ENCODE peak calls at places on chromosomes 7 and 10, in ten cellular contexts. One of them, this sample, is unnamed.

GRCh38 chr10:51471271-51471670 is 228.1 kb downstream of the CSTF2T start:
- DNase-seq in H1: no peak
- DNase-seq in HepG2: no peak
- DNase-seq in body of pancreas: no peak
- DNase-seq in adrenal gland: no peak
- DNase-seq in IMR-90: no peak
- DNase-seq in ovary: no peak
- DNase-seq in spleen: no peak
- DNase-seq in A549: no peak
- DNase-seq in heart left ventricle: no peak
- DNase-seq in this sample: no peak

GRCh38 chr10:61963669-61964058 is 62.2 kb downstream of the ARID5B start:
- DNase-seq in H1: no peak
- DNase-seq in HepG2: no peak
- DNase-seq in body of pancreas: no peak
- DNase-seq in adrenal gland: no peak
- DNase-seq in IMR-90: no peak
- DNase-seq in ovary: no peak
- DNase-seq in spleen: no peak
- DNase-seq in A549: no peak
- DNase-seq in heart left ventricle: no peak
- DNase-seq in this sample: no peak

GRCh38 chr7:40986351-40986873 is 716.5 kb downstream of the INHBA start:
- DNase-seq in H1: no peak
- DNase-seq in HepG2: no peak
- DNase-seq in body of pancreas: no peak
- DNase-seq in adrenal gland: no peak
- DNase-seq in IMR-90: peak; percentile 98
- DNase-seq in ovary: no peak
- DNase-seq in spleen: no peak
- DNase-seq in A549: peak; percentile 35
- DNase-seq in heart left ventricle: no peak
- DNase-seq in this sample: no peak

GRCh38 chr10:12749760-12750478 is 251.6 kb downstream of the CCDC3 start:
- DNase-seq in H1: no peak
- DNase-seq in HepG2: no peak
- DNase-seq in body of pancreas: no peak
- DNase-seq in adrenal gland: no peak
- DNase-seq in IMR-90: no peak
- DNase-seq in ovary: no peak
- DNase-seq in spleen: no peak
- DNase-seq in A549: no peak
- DNase-seq in heart left ventricle: no peak
- DNase-seq in this sample: no peak

GRCh38 chr7:111803015-111803758 is 240.9 kb upstream of the IMMP2L start:
- DNase-seq in H1: no peak
- DNase-seq in HepG2: peak; percentile 45
- DNase-seq in body of pancreas: no peak
- DNase-seq in adrenal gland: no peak
- DNase-seq in IMR-90: peak; percentile 32
- DNase-seq in ovary: no peak
- DNase-seq in spleen: no peak
- DNase-seq in A549: no peak
- DNase-seq in heart left ventricle: no peak
- DNase-seq in this sample: no peak

GRCh38 chr7:41501016-41501415 is 201.9 kb downstream of the INHBA start:
- DNase-seq in H1: no peak
- DNase-seq in HepG2: no peak
- DNase-seq in body of pancreas: no peak
- DNase-seq in adrenal gland: no peak
- DNase-seq in IMR-90: no peak
- DNase-seq in ovary: no peak
- DNase-seq in spleen: no peak
- DNase-seq in A549: no peak
- DNase-seq in heart left ventricle: no peak
- DNase-seq in this sample: no peak

GRCh38 chr10:11270135-11270857 is 252.6 kb downstream of the CELF2 start:
- DNase-seq in H1: peak; percentile 86
- DNase-seq in HepG2: peak; percentile 61
- DNase-seq in body of pancreas: peak; percentile 78
- DNase-seq in adrenal gland: peak; percentile 75
- DNase-seq in IMR-90: peak; percentile 53
- DNase-seq in ovary: peak; percentile 89
- DNase-seq in spleen: peak; percentile 90
- DNase-seq in A549: peak; percentile 65
- DNase-seq in heart left ventricle: peak; percentile 85
- DNase-seq in this sample: peak; percentile 64

GRCh38 chr10:114420811-114421485 is 16.6 kb upstream of the AFAP1L2 start:
- DNase-seq in H1: no peak
- DNase-seq in HepG2: no peak
- DNase-seq in body of pancreas: no peak
- DNase-seq in adrenal gland: no peak
- DNase-seq in IMR-90: no peak
- DNase-seq in ovary: no peak
- DNase-seq in spleen: no peak
- DNase-seq in A549: no peak
- DNase-seq in heart left ventricle: no peak
- DNase-seq in this sample: no peak

GRCh38 chr7:19400771-19401254 is 255.6 kb upstream of the FERD3L start:
- DNase-seq in H1: no peak
- DNase-seq in HepG2: no peak
- DNase-seq in body of pancreas: no peak
- DNase-seq in adrenal gland: no peak
- DNase-seq in IMR-90: no peak
- DNase-seq in ovary: no peak
- DNase-seq in spleen: no peak
- DNase-seq in A549: no peak
- DNase-seq in heart left ventricle: no peak
- DNase-seq in this sample: no peak

GRCh38 chr7:151895695-151896485 is 19.0 kb upstream of the PRKAG2 start:
- DNase-seq in H1: no peak
- DNase-seq in HepG2: no peak
- DNase-seq in body of pancreas: no peak
- DNase-seq in adrenal gland: peak; percentile 49
- DNase-seq in IMR-90: no peak
- DNase-seq in ovary: no peak
- DNase-seq in spleen: peak; percentile 36
- DNase-seq in A549: no peak
- DNase-seq in heart left ventricle: no peak
- DNase-seq in this sample: no peak

GRCh38 chr10:7596356-7596755 is 70.4 kb downstream of the ITIH5 start:
- DNase-seq in H1: no peak
- DNase-seq in HepG2: no peak
- DNase-seq in body of pancreas: no peak
- DNase-seq in adrenal gland: no peak
- DNase-seq in IMR-90: no peak
- DNase-seq in ovary: no peak
- DNase-seq in spleen: no peak
- DNase-seq in A549: no peak
- DNase-seq in heart left ventricle: no peak
- DNase-seq in this sample: no peak

GRCh38 chr7:80210400-80210799 is 75.8 kb downstream of the GNAI1 start:
- DNase-seq in H1: no peak
- DNase-seq in HepG2: peak; percentile 96
- DNase-seq in body of pancreas: no peak
- DNase-seq in adrenal gland: no peak
- DNase-seq in IMR-90: peak; percentile 33
- DNase-seq in ovary: no peak
- DNase-seq in spleen: no peak
- DNase-seq in A549: peak; percentile 35
- DNase-seq in heart left ventricle: no peak
- DNase-seq in this sample: no peak

GRCh38 chr10:71852335-71852937 is 1.4 kb upstream of the PSAP start:
- DNase-seq in H1: no peak
- DNase-seq in HepG2: no peak
- DNase-seq in body of pancreas: no peak
- DNase-seq in adrenal gland: peak; percentile 54
- DNase-seq in IMR-90: no peak
- DNase-seq in ovary: no peak
- DNase-seq in spleen: peak; percentile 91
- DNase-seq in A549: no peak
- DNase-seq in heart left ventricle: peak; percentile 62
- DNase-seq in this sample: peak; percentile 87

GRCh38 chr7:133344275-133344674 is 91.4 kb downstream of the EXOC4 start:
- DNase-seq in H1: no peak
- DNase-seq in HepG2: no peak
- DNase-seq in body of pancreas: no peak
- DNase-seq in adrenal gland: no peak
- DNase-seq in IMR-90: peak; percentile 32
- DNase-seq in ovary: no peak
- DNase-seq in spleen: no peak
- DNase-seq in A549: no peak
- DNase-seq in heart left ventricle: no peak
- DNase-seq in this sample: peak; percentile 23

GRCh38 chr7:37234928-37235327 is 213.7 kb downstream of the ELMO1 start:
- DNase-seq in H1: no peak
- DNase-seq in HepG2: peak; percentile 6
- DNase-seq in body of pancreas: no peak
- DNase-seq in adrenal gland: no peak
- DNase-seq in IMR-90: no peak
- DNase-seq in ovary: no peak
- DNase-seq in spleen: no peak
- DNase-seq in A549: peak; percentile 48
- DNase-seq in heart left ventricle: no peak
- DNase-seq in this sample: peak; percentile 47

GRCh38 chr7:99839560-99840011 is 11.8 kb downstream of the CYP3A43 start:
- DNase-seq in H1: no peak
- DNase-seq in HepG2: no peak
- DNase-seq in body of pancreas: peak; percentile 56
- DNase-seq in adrenal gland: no peak
- DNase-seq in IMR-90: no peak
- DNase-seq in ovary: no peak
- DNase-seq in spleen: no peak
- DNase-seq in A549: no peak
- DNase-seq in heart left ventricle: no peak
- DNase-seq in this sample: no peak

DNA sequence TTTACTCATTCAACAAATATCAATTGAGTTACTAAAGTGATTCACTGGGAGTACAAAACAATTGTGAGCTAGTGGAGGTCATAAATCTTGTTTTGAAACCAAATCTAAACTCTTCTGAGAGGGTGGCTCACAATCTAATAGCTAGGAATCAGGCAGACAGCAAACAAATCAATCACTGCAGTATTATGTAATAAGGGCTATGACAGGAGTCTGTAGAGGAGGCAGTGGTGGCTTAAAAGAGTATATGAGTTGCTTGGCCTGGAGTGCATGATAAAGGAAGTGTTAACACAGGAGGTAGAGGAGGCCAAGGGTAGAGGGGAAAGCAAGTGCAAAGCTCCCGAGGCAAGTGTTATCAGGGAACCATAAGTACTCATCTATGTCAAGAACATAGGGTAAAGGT is 16.5 kb downstream of the MYPN start:
- DNase-seq in H1: no peak
- DNase-seq in HepG2: no peak
- DNase-seq in body of pancreas: no peak
- DNase-seq in adrenal gland: no peak
- DNase-seq in IMR-90: no peak
- DNase-seq in ovary: no peak
- DNase-seq in spleen: no peak
- DNase-seq in A549: peak; percentile 58
- DNase-seq in heart left ventricle: no peak
- DNase-seq in this sample: no peak
- TF ChIP-seq POLR2A in H1: no peak
- TF ChIP-seq POLR2A in HepG2: no peak
- TF ChIP-seq POLR2A in body of pancreas: no peak
- TF ChIP-seq POLR2A in adrenal gland: no peak
- TF ChIP-seq POLR2A in IMR-90: no peak
- TF ChIP-seq POLR2A in ovary: no peak
- TF ChIP-seq POLR2A in spleen: no peak
- TF ChIP-seq POLR2A in A549: no peak
- TF ChIP-seq POLR2A in heart left ventricle: no peak
- TF ChIP-seq POLR2A in this sample: no peak

GRCh38 chr10:95389982-95390381 is 99.2 kb upstream of the PDLIM1 start:
- DNase-seq in H1: no peak
- DNase-seq in HepG2: no peak
- DNase-seq in body of pancreas: no peak
- DNase-seq in adrenal gland: no peak
- DNase-seq in IMR-90: no peak
- DNase-seq in ovary: no peak
- DNase-seq in spleen: no peak
- DNase-seq in A549: peak; percentile 9
- DNase-seq in heart left ventricle: no peak
- DNase-seq in this sample: peak; percentile 19
- TF ChIP-seq CTCF in H1: peak; percentile 19
- TF ChIP-seq CTCF in HepG2: peak; percentile 17
- TF ChIP-seq CTCF in body of pancreas: no peak
- TF ChIP-seq CTCF in adrenal gland: no peak
- TF ChIP-seq CTCF in IMR-90: no peak
- TF ChIP-seq CTCF in ovary: no peak
- TF ChIP-seq CTCF in spleen: no peak
- TF ChIP-seq CTCF in A549: peak; percentile 5
- TF ChIP-seq CTCF in heart left ventricle: no peak
- TF ChIP-seq CTCF in this sample: no peak

DNA sequence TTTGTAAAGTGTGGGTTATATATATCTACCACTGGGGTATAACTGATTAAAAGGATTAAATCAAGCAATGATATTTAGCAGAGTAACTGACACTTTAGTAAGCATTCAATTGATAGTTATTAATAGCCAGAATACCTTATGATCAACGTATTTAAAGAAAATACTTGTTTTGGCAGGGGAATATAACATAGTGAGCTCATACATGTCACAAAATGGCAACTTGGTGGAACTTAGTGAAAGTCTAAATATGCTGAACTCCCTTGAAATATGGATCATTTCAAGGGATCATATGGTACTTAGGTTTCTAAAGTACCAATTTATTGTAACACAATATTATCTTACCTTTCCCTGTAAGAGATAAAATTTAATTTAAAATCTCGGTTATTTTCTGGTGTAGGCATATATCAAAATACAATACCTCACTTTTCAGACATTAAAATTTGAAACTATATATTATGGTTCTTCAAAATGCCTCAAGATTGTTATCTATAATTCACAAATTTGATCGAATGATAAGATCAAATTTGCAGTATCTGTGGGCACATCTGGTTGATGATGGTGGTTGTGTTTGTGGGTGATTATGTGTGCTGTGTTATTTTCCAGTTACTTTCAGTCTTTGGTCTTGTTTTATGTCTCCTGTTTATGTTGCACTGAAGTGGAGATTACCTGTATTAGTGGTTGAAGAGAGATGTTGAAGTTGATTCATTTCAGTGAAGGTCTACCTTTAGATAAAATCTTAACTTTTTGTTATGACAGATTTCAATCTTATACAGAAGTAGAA is 5.2 kb downstream of the ARL4A start:
- DNase-seq in H1: no peak
- DNase-seq in HepG2: no peak
- DNase-seq in body of pancreas: no peak
- DNase-seq in adrenal gland: no peak
- DNase-seq in IMR-90: no peak
- DNase-seq in ovary: no peak
- DNase-seq in spleen: no peak
- DNase-seq in A549: no peak
- DNase-seq in heart left ventricle: no peak
- DNase-seq in this sample: no peak
- TF ChIP-seq POLR2A in H1: no peak
- TF ChIP-seq POLR2A in HepG2: no peak
- TF ChIP-seq POLR2A in body of pancreas: no peak
- TF ChIP-seq POLR2A in adrenal gland: no peak
- TF ChIP-seq POLR2A in IMR-90: no peak
- TF ChIP-seq POLR2A in ovary: no peak
- TF ChIP-seq POLR2A in spleen: no peak
- TF ChIP-seq POLR2A in A549: no peak
- TF ChIP-seq POLR2A in heart left ventricle: no peak
- TF ChIP-seq POLR2A in this sample: no peak

GRCh38 chr7:147432068-147432467 is 1158.5 kb upstream of the C7orf33 start:
- DNase-seq in H1: no peak
- DNase-seq in HepG2: no peak
- DNase-seq in body of pancreas: no peak
- DNase-seq in adrenal gland: no peak
- DNase-seq in IMR-90: peak; percentile 48
- DNase-seq in ovary: no peak
- DNase-seq in spleen: no peak
- DNase-seq in A549: no peak
- DNase-seq in heart left ventricle: no peak
- DNase-seq in this sample: peak; percentile 38
- TF ChIP-seq CTCF in H1: peak; percentile 69
- TF ChIP-seq CTCF in HepG2: no peak
- TF ChIP-seq CTCF in body of pancreas: no peak
- TF ChIP-seq CTCF in adrenal gland: no peak
- TF ChIP-seq CTCF in IMR-90: peak; percentile 45
- TF ChIP-seq CTCF in ovary: no peak
- TF ChIP-seq CTCF in spleen: no peak
- TF ChIP-seq CTCF in A549: no peak
- TF ChIP-seq CTCF in heart left ventricle: no peak
- TF ChIP-seq CTCF in this sample: peak; percentile 37

This sample was measured in NB4.